ENCODE peak calls at places on chromosomes 4 and X, in six cellular contexts. G is hepatocyte; F is CD8-positive, alpha-beta T cell; V is psoas muscle; Q is heart right ventricle; C is heart left ventricle. O is an unnamed sample.
A peak's percentile ranks its signal among the peaks of the same experiment; 100 is the strongest.

GRCh38 chr4:17911608-17912007 is 100.8 kb downstream of the NCAPG start:
- DNase-seq in G (no peak), F (no peak), V (no peak), Q (peak; percentile 14), C (no peak), O (no peak)

GRCh38 chr4:111630705-111631104 is 514.5 kb upstream of the FAM241A start:
- DNase-seq in G (peak; percentile 48), F (no peak), V (no peak), Q (no peak), C (no peak), O (no peak)

GRCh38 chr4:72312032-72312650 is 256.9 kb downstream of the ADAMTS3 start:
- DNase-seq in G (peak; percentile 55), F (no peak), V (peak; percentile 60), Q (peak; percentile 59), C (peak; percentile 85), O (no peak)

GRCh38 chr4:62495039-62495438 is 1294.9 kb downstream of the ADGRL3 start:
- DNase-seq in G (no peak), F (no peak), V (no peak), Q (no peak), C (no peak), O (no peak)

GRCh38 chr4:119209077-119209476 is 3.4 kb upstream of the USP53 start:
- DNase-seq in G (peak; percentile 55), F (no peak), V (no peak), Q (no peak), C (no peak), O (peak; percentile 34)

GRCh38 chr4:24070117-24070516 is 180.3 kb upstream of the PPARGC1A start:
- DNase-seq in G (no peak), F (no peak), V (no peak), Q (no peak), C (no peak), O (no peak)

GRCh38 chr4:46329118-46329976 is 60.6 kb downstream of the GABRA2 start:
- DNase-seq in G (peak; percentile 66), F (no peak), V (no peak), Q (no peak), C (no peak), O (peak; percentile 1)

GRCh38 chrX:56787734-56788152 is 58.7 kb downstream of the NBDY start:
- DNase-seq in G (no peak), F (no peak), V (no peak), Q (no peak), C (no peak), O (no peak)

GRCh38 chr4:46586566-46586965 is 196.6 kb upstream of the GABRA2 start:
- DNase-seq in G (no peak), F (no peak), V (no peak), Q (no peak), C (no peak), O (no peak)

GRCh38 chr4:10546-10870 is 42.6 kb upstream of the ZNF595 start:
- DNase-seq in G (no peak), F (no peak), V (no peak), Q (no peak), C (no peak), O (no peak)

GRCh38 chrX:135420831-135421230 is 913 bp upstream of the SMIM10L2A start:
- DNase-seq in G (no peak), F (no peak), V (no peak), Q (no peak), C (no peak), O (no peak)

GRCh38 chrX:46979340-46979739 is 67.1 kb downstream of the JADE3 start:
- DNase-seq in G (no peak), F (no peak), V (no peak), Q (no peak), C (no peak), O (no peak)

GRCh38 chr4:10077492-10078335 is 38.9 kb downstream of the WDR1 start:
- DNase-seq in G (no peak), F (no peak), V (no peak), Q (no peak), C (no peak), O (peak; percentile 22)

GRCh38 chrX:153245288-153245731 is 66.2 kb downstream of the MAGEA1 start:
- DNase-seq in G (peak; percentile 29), F (no peak), V (no peak), Q (no peak), C (no peak), O (no peak)

GRCh38 chrX:151738751-151739150 is 4.2 kb downstream of the CNGA2 start:
- DNase-seq in G (no peak), F (no peak), V (no peak), Q (no peak), C (no peak), O (no peak)

GRCh38 chr4:55866973-55867574 is 13.6 kb downstream of the EXOC1 start:
- DNase-seq in G (peak; percentile 73), F (no peak), V (no peak), Q (no peak), C (no peak), O (peak; percentile 38)

GRCh38 chrX:13688772-13689518 is at the start of gene RAB9A:
- DNase-seq in G (peak; percentile 88), F (peak; percentile 68), V (peak; percentile 86), Q (peak; percentile 89), C (peak; percentile 88), O (peak; percentile 84)

GRCh38 chr4:154503598-154503997 is 12.0 kb upstream of the DCHS2 start:
- DNase-seq in G (peak; percentile 16), F (no peak), V (no peak), Q (no peak), C (no peak), O (no peak)

GRCh38 chr4:142314686-142315085 is 531.4 kb downstream of the INPP4B start:
- DNase-seq in G (peak; percentile 78), F (no peak), V (no peak), Q (no peak), C (no peak), O (no peak)

GRCh38 chr4:170979736-170980135 is 833.5 kb upstream of the GALNTL6 start:
- DNase-seq in G (peak; percentile 8), F (no peak), V (no peak), Q (no peak), C (no peak), O (no peak)

GRCh38 chrX:18354369-18355329 is at the start of gene SCML2:
- DNase-seq in G (peak; percentile 64), F (peak; percentile 1), V (peak; percentile 48), Q (peak; percentile 46), C (peak; percentile 52), O (peak; percentile 45)

GRCh38 chrX:115940888-115941332 is 229.6 kb upstream of the AGTR2 start:
- DNase-seq in G (no peak), F (no peak), V (peak; percentile 38), Q (no peak), C (peak; percentile 77), O (peak; percentile 51)

GRCh38 chr4:128803783-128804182 is 5.7 kb upstream of the JADE1 start:
- DNase-seq in G (no peak), F (no peak), V (no peak), Q (no peak), C (no peak), O (peak; percentile 35)

GRCh38 chr4:2260336-2261109 is 1.4 kb downstream of the MXD4 start:
- DNase-seq in G (no peak), F (no peak), V (peak; percentile 29), Q (no peak), C (peak; percentile 29), O (no peak)

GRCh38 chr4:180587379-180587778 is 1655.8 kb upstream of the TENM3 start:
- DNase-seq in G (no peak), F (no peak), V (no peak), Q (no peak), C (no peak), O (no peak)

GRCh38 chr4:80587861-80588385 is 252.4 kb downstream of the CFAP299 start:
- DNase-seq in G (no peak), F (no peak), V (no peak), Q (no peak), C (no peak), O (no peak)

GRCh38 chr4:117324851-117325491 is 239.6 kb upstream of the TRAM1L1 start:
- DNase-seq in G (peak; percentile 9), F (no peak), V (no peak), Q (no peak), C (no peak), O (no peak)

GRCh38 chrX:47316276-47317025 is 53.9 kb upstream of the ZNF157 start:
- DNase-seq in G (no peak), F (no peak), V (no peak), Q (no peak), C (no peak), O (no peak)

DNA sequence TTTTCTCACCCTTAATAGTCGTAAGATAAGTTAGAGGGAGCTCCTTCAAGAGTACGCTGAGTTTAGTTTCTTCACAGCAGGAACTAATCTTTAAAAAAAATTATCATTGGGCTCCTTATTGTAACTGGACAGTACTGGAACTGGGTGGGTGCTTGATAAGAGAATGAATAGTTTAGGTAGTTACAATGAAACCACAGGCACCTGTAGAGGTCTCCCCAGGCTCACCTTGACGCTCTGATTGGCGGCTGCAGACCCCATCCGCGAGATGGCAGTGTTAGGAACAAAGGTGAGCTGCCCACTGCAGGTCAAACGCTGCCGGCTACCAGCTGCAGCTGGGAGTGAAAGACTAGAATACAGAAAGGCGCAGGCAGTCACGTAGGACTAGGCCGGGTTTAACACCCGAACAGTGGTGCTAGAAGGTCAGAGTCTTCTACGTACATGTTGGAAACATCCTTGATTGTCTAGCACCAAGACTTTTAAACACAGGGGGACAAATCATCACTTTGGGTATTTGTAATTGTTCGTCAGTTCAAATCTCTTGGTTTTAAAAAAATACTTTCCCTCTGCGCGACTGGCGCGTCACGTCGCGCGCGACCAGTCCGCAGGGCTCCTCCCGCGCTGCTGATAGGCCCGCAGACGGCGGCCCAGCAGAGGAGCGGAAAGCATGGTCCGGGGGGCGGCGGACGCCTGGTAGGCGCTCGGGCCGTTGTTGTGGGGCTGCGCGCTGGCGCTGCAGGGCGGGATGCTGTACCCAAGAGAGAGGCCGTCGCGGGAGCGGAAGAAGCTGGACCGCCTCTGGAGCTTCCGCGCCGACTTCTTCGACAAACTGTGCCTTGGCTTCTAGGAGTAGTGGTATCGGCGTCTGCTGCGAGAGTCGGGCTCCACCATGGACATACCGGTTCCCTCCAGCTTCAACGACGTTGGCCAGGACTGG is 45.6 kb downstream of the SMARCA5 start:
- DNase-seq in G (peak; percentile 89), F (peak; percentile 57), V (peak; percentile 55), Q (peak; percentile 62), C (peak; percentile 80), O (peak; percentile 72)
- TF ChIP-seq CTCF in G (peak; percentile 75), F (peak; percentile 37), V (peak; percentile 56), Q (peak; percentile 59), C (peak; percentile 80), O (peak; percentile 77)

GRCh38 chrX:149493567-149494562 is 11.2 kb downstream of the IDS start:
- DNase-seq in G (no peak), F (no peak), V (no peak), Q (peak; percentile 27), C (peak; percentile 60), O (no peak)
- TF ChIP-seq CTCF in G (no peak), F (no peak), V (no peak), Q (no peak), C (peak; percentile 7), O (no peak)

GRCh38 chr4:54215379-54216072 is 13.6 kb upstream of the PDGFRA start:
- DNase-seq in G (no peak), F (no peak), V (no peak), Q (no peak), C (no peak), O (no peak)
- TF ChIP-seq CTCF in G (no peak), F (no peak), V (no peak), Q (no peak), C (no peak), O (no peak)

GRCh38 chr4:14596904-14597303 is 405.4 kb upstream of the CPEB2 start:
- DNase-seq in G (no peak), F (no peak), V (no peak), Q (no peak), C (no peak), O (no peak)
- TF ChIP-seq CTCF in G (no peak), F (no peak), V (no peak), Q (no peak), C (peak; percentile 3), O (no peak)

GRCh38 chr4:83387922-83388676 is 53.5 kb upstream of the HPSE start:
- DNase-seq in G (no peak), F (no peak), V (no peak), Q (no peak), C (no peak), O (no peak)
- TF ChIP-seq CTCF in G (no peak), F (no peak), V (no peak), Q (no peak), C (no peak), O (no peak)

O was measured in GM13976.